ENCODE peak calls at places on chromosomes 7 and 10, in seven cellular contexts. U is IMR-90, D is fibroblast of the aortic adventitia, G is adrenal gland, A is pancreas, R is colonic mucosa, M is choroid plexus epithelial cell. L is an unnamed sample.

GRCh38 chr7:13560441-13560840 is 429.0 kb downstream of the ETV1 start:
- DNase-seq in R (no peak), D (peak; percentile 70), G (no peak), U (peak; percentile 75), M (peak; percentile 46), A (no peak), L (no peak)

GRCh38 chr7:120554960-120555571 is 282.1 kb downstream of the KCND2 start:
- DNase-seq in M (peak; percentile 80), D (peak; percentile 78), A (no peak), G (peak; percentile 59), U (peak; percentile 47), R (peak; percentile 25), L (peak; percentile 41)

GRCh38 chr10:42939237-42939636 is 137.6 kb upstream of the RET start:
- DNase-seq in R (no peak), M (no peak), D (no peak), G (no peak), U (no peak), A (no peak), L (no peak)

GRCh38 chr7:150716368-150716767 is at the start of gene GIMAP1:
- DNase-seq in M (no peak), U (no peak), R (no peak), G (peak; percentile 38), A (no peak), D (no peak), L (peak; percentile 44)

GRCh38 chr7:100801833-100802568 is 25.3 kb downstream of the EPHB4 start:
- DNase-seq in G (peak; percentile 93), R (peak; percentile 88), M (peak; percentile 49), U (peak; percentile 87), D (peak; percentile 77), A (peak; percentile 77), L (no peak)

GRCh38 chr10:61937631-61938284 is 36.3 kb downstream of the ARID5B start:
- DNase-seq in D (peak; percentile 73), M (peak; percentile 67), A (no peak), G (no peak), R (no peak), U (peak; percentile 68), L (no peak)

GRCh38 chr7:129166745-129167144 is 21.7 kb upstream of the SMO start:
- DNase-seq in D (no peak), G (no peak), A (no peak), M (no peak), R (no peak), U (no peak), L (peak; percentile 64)

GRCh38 chr10:120573355-120573754 is 116.3 kb downstream of the PLPP4 start:
- DNase-seq in D (no peak), R (no peak), U (no peak), G (no peak), M (peak; percentile 21), A (no peak), L (no peak)

GRCh38 chr10:34273340-34273739 is 541.8 kb downstream of the PARD3 start:
- DNase-seq in M (no peak), U (no peak), R (no peak), D (no peak), G (no peak), A (no peak), L (no peak)
- TF ChIP-seq CTCF in M (no peak), U (no peak), R (no peak), D (no peak), G (no peak), A (no peak), L (no peak)

GRCh38 chr10:107767185-107767584 is 602.7 kb upstream of the SORCS1 start:
- DNase-seq in R (no peak), G (no peak), A (no peak), D (no peak), U (no peak), M (no peak), L (no peak)
- H3K4me3 ChIP-seq in R (no peak overlapping the region), G (no peak overlapping the region), A (no peak overlapping the region), D (no peak overlapping the region), U (no peak overlapping the region), M (no peak overlapping the region), L (no peak overlapping the region)

GRCh38 chr7:144784943-144785342 is 50.9 kb downstream of the TPK1 start:
- DNase-seq in G (no peak), A (no peak), D (peak; percentile 59), U (no peak), M (peak; percentile 39), R (no peak), L (no peak)

GRCh38 chr7:144786079-144786478 is 49.8 kb downstream of the TPK1 start:
- DNase-seq in A (no peak), U (no peak), G (no peak), D (no peak), M (no peak), R (no peak), L (no peak)

GRCh38 chr7:144785491-144785890 is 50.4 kb downstream of the TPK1 start:
- DNase-seq in R (no peak), D (no peak), G (no peak), M (no peak), A (no peak), U (no peak), L (no peak)

GRCh38 chr7:144786522-144786921 is 49.3 kb downstream of the TPK1 start:
- DNase-seq in G (no peak), U (no peak), M (peak; percentile 4), A (no peak), R (no peak), D (no peak), L (no peak)

DNA sequence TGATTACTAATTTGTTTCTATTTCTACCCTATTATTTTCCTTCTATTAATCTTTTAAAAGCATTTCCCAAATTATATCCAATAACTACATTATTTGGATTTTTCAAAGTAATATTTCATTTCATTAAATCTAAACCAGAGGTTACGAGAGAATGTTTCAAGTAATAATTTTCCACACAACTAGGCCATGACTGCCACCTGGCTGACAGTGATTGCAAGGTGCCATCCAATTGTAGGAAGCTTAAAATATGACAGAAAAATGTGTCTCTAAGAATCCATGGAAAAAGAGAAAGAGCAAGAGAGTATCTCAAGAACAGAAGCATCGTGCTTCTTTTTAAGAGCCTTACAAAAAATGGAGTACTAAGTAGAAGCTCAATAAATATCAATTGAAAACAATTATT is 48.7 kb downstream of the TPK1 start:
- DNase-seq in M (peak; percentile 13), G (no peak), A (no peak), R (no peak), U (no peak), D (no peak), L (no peak)
- TF ChIP-seq CTCF in M (peak; percentile 35), G (no peak), A (no peak), R (no peak), U (no peak), D (no peak), L (peak; percentile 14)

GRCh38 chr10:8058274-8059111 is 4.0 kb downstream of the GATA3 start:
- DNase-seq in A (no peak), M (no peak), D (no peak), R (no peak), U (no peak), G (no peak), L (no peak)
- H3K4me3 ChIP-seq in A (no peak overlapping the region), M (no peak overlapping the region), D (no peak overlapping the region), R (no peak overlapping the region), U (no peak overlapping the region), G (no peak overlapping the region), L (no peak overlapping the region)